ENCODE peak calls at places on chromosomes 11 and 22, in six cellular contexts. L is cardiac muscle cell, W is MM.1S, V is OCI-LY7, X is WTC11, F is dorsolateral prefrontal cortex. O is an unnamed sample.

GRCh38 chr11:102361100-102362021 is 14.3 kb downstream of the BIRC2 start:
- DNase-seq in L (no peak), F (no peak), X (no peak), W (no peak), V (peak; percentile 62), O (no peak)

GRCh38 chr11:12139144-12139881 is 28.9 kb downstream of the MICAL2 start:
- DNase-seq in F (no peak), W (no peak), V (no peak), L (no peak), X (no peak), O (no peak)

GRCh38 chr22:31838917-31839316 is 85.1 kb downstream of the DEPDC5 start:
- DNase-seq in F (no peak), L (no peak), X (no peak), V (no peak), W (no peak), O (no peak)

GRCh38 chr11:83663446-83663845 is 377.3 kb upstream of the CCDC90B start:
- DNase-seq in V (no peak), W (no peak), F (no peak), L (no peak), X (no peak), O (no peak)

GRCh38 chr11:18802381-18803257 is 11.0 kb upstream of the PTPN5 start:
- DNase-seq in X (peak; percentile 45), F (no peak), L (peak; percentile 80), V (peak; percentile 64), W (peak; percentile 66), O (peak; percentile 53)

GRCh38 chr11:35629914-35630313 is 11.7 kb downstream of the FJX1 start:
- DNase-seq in F (no peak), V (no peak), L (no peak), X (no peak), W (no peak), O (no peak)

GRCh38 chr11:17351510-17352176 is at the start of gene NCR3LG1:
- DNase-seq in V (peak; percentile 42), F (peak; percentile 49), L (peak; percentile 42), X (peak; percentile 59), W (no peak), O (peak; percentile 48)

GRCh38 chr11:131945695-131946094 is 575.3 kb downstream of the NTM start:
- DNase-seq in F (no peak), L (no peak), X (no peak), V (no peak), W (no peak), O (no peak)

GRCh38 chr22:28711341-28711740 is 30.3 kb downstream of the CHEK2 start:
- DNase-seq in F (no peak), V (no peak), L (no peak), W (no peak), X (no peak), O (no peak)

GRCh38 chr11:96357794-96358193 is 14.8 kb upstream of the MAML2 start:
- DNase-seq in V (no peak), F (no peak), L (no peak), X (no peak), W (no peak), O (peak; percentile 11)

GRCh38 chr11:44018127-44018521 is 29.7 kb upstream of the ACCSL start:
- DNase-seq in W (no peak), L (no peak), X (no peak), F (no peak), V (no peak), O (no peak)

GRCh38 chr22:23828800-23829680 is 9.8 kb downstream of the DERL3 start:
- DNase-seq in W (no peak), F (no peak), L (no peak), X (no peak), V (no peak), O (no peak)

GRCh38 chr11:84719935-84720577 is 907.1 kb downstream of the DLG2 start:
- DNase-seq in V (no peak), L (peak; percentile 54), W (no peak), X (peak; percentile 64), F (no peak), O (no peak)

GRCh38 chr11:86167499-86168161 is 76.9 kb upstream of the EED start:
- DNase-seq in X (no peak), W (no peak), V (no peak), L (no peak), F (no peak), O (no peak)

GRCh38 chr22:49532831-49533802 is 294.6 kb downstream of the BRD1 start:
- DNase-seq in V (no peak), X (peak; percentile 3), W (no peak), F (no peak), L (no peak), O (no peak)

GRCh38 chr11:86197448-86197847 is 47.1 kb upstream of the EED start:
- DNase-seq in X (no peak), F (no peak), W (no peak), L (no peak), V (no peak), O (no peak)

GRCh38 chr11:129458756-129459535 is 83.3 kb downstream of the BARX2 start:
- DNase-seq in X (no peak), V (no peak), W (no peak), F (no peak), L (no peak), O (no peak)

GRCh38 chr11:122895591-122895990 is 13.0 kb downstream of the JHY start:
- DNase-seq in F (no peak), L (no peak), V (no peak), W (no peak), X (no peak), O (no peak)

GRCh38 chr22:25110596-25110845 is 89.1 kb upstream of the CRYBB3 start:
- DNase-seq in V (no peak), F (no peak), W (no peak), X (no peak), L (no peak), O (no peak)

GRCh38 chr22:25112538-25113253 is 87.0 kb upstream of the CRYBB3 start:
- DNase-seq in V (no peak), X (no peak), L (no peak), W (no peak), F (no peak), O (no peak)

GRCh38 chr22:25110846-25111578 is 88.6 kb upstream of the CRYBB3 start:
- DNase-seq in V (no peak), W (peak; percentile 71), X (peak; percentile 80), L (peak; percentile 83), F (no peak), O (peak; percentile 77)

GRCh38 chr22:25113316-25113721 is 86.3 kb upstream of the CRYBB3 start:
- DNase-seq in X (no peak), L (no peak), W (no peak), V (no peak), F (no peak), O (no peak)

DNA sequence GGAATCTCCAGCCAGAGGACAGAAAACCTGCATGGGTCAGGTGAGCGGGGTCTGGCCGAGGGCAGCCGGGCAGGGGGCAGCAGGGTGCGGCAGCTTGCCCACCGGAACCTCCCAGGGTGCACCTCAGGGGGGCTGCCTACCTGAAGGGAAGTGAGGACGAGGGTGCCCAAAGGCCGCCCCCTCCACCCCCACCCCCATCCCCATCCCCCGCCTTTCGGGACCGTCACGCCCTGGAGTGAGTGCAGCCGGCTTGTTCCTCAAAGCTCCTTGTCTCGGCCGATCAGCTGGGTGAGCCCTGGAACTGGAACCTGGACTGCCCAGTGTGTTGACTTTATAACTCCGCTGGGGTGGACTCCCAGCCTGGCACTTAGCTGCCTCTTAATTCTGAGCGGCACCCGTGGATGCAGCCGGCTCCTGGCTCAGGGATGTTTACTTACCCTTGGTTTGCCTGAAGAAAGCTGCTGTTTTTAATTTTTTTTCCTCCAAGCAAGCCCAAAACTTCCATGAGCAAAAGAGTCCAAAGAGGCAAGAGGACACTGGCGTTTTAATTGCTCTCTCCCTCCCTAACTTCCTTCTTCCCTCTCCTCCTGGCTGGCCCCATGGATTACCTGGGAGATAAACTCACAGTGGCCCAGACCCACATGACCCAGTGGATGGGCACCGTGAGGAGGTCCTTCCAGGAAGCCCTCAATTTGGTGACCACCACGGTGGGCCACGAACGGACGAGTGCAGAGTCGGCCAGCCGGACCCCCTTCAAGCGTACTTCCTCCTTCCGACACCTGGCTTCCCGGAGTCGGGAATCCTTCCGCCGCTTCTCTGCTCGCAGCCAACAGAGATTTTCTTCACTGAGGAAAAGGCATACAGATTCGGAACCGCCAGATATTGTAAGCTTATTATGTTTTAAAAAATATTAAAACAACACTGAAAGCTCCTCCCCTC is 87.8 kb upstream of the CRYBB3 start:
- DNase-seq in F (no peak), L (peak; percentile 49), X (peak; percentile 23), V (no peak), W (no peak), O (no peak)
- TF ChIP-seq CTCF in F (no peak), L (no peak), X (no peak), V (no peak), W (no peak), O (no peak)

GRCh38 chr11:59755701-59756495 is 722 bp downstream of the STX3 start:
- DNase-seq in W (peak; percentile 15), F (peak; percentile 52), L (peak; percentile 55), V (no peak), X (peak; percentile 57), O (no peak)
- TF ChIP-seq CTCF in W (no peak), F (no peak), L (no peak), V (no peak), X (no peak), O (no peak)

GRCh38 chr22:36442506-36443197 is 38.8 kb downstream of the TXN2 start:
- DNase-seq in F (no peak), L (no peak), V (no peak), X (no peak), W (no peak), O (no peak)
- TF ChIP-seq CTCF in F (no peak), L (no peak), V (no peak), X (no peak), W (no peak), O (no peak)

GRCh38 chr22:46062232-46062615 is 85.3 kb upstream of the WNT7B start:
- DNase-seq in L (no peak), V (no peak), F (peak; percentile 34), W (no peak), X (no peak), O (no peak)

GRCh38 chr22:46061124-46061410 is 84.1 kb upstream of the WNT7B start:
- DNase-seq in F (peak; percentile 20), X (peak; percentile 11), L (no peak), W (no peak), V (no peak), O (no peak)

GRCh38 chr22:46058591-46059519 is 81.9 kb upstream of the WNT7B start:
- DNase-seq in L (no peak), W (no peak), V (no peak), F (peak; percentile 50), X (peak; percentile 10), O (no peak)

GRCh38 chr22:46061431-46062231 is 84.7 kb upstream of the WNT7B start:
- DNase-seq in V (no peak), L (no peak), F (peak; percentile 38), X (peak; percentile 74), W (no peak), O (no peak)

DNA sequence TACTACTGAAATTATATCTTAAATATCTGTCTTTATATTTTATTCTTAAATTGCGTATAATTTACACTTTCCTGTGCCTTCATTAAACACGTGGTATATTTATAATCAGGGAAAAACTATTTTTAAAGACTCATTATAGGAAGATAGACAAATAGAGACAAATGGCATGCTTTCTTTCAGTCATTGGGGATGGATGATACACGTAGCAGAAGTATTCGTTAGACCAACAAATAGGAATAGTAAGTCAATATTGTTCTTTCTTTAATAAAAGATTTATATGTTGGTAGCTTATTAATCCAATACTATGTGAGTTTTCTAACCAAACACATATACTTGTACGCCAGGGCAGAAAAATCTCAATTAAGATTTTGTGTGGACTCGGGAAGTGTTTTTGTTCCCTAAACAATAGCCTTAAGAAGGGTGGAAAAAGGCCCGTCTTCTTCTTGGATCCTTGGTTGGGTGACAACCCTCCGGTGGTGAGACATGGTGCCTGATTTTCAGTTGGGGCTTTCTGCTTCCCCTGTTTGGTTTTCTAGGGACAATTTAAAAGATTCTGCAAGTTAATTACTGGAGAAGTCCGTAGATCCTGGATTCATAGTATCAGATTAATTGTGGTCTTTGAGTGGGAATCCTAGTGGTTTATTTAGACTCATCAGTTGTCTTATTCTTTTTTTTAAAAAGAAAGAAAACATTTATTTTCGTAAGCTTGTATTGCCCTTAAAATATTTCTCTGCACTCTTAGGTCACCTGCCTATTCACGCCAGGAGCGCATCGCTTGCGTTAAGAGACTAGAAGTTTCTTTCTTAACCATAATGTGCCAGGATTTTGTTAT is 83.5 kb upstream of the WNT7B start:
- DNase-seq in L (no peak), X (peak; percentile 3), W (no peak), F (no peak), V (no peak), O (no peak)
- TF ChIP-seq CTCF in L (no peak), X (no peak), W (no peak), F (no peak), V (no peak), O (no peak)